ENCODE peak calls at places on chromosomes 4 and X, in ten cellular contexts. One of them, this sample, is unnamed.

GRCh38 chr4:38076153-38076669 is 116.0 kb downstream of the PTTG2 start:
- DNase-seq in sigmoid colon: no peak
- DNase-seq in substantia nigra: no peak
- DNase-seq in left lung: no peak
- DNase-seq in HCT116: no peak
- DNase-seq in upper lobe of right lung: no peak
- DNase-seq in MM.1S: no peak
- DNase-seq in neural progenitor cell: no peak
- DNase-seq in fibroblast of lung: no peak
- DNase-seq in CD8-positive, alpha-beta T cell: no peak
- DNase-seq in this sample: no peak

GRCh38 chr4:25783943-25784342 is 78.8 kb downstream of the SEL1L3 start:
- DNase-seq in neural progenitor cell: no peak
- DNase-seq in MM.1S: no peak
- DNase-seq in fibroblast of lung: no peak
- DNase-seq in CD8-positive, alpha-beta T cell: no peak
- DNase-seq in upper lobe of right lung: no peak
- DNase-seq in substantia nigra: no peak
- DNase-seq in HCT116: no peak
- DNase-seq in left lung: no peak
- DNase-seq in sigmoid colon: no peak
- DNase-seq in this sample: no peak

GRCh38 chr4:189206953-189207352 is 733.7 kb upstream of the FRG1 start:
- DNase-seq in MM.1S: no peak
- DNase-seq in substantia nigra: no peak
- DNase-seq in fibroblast of lung: peak; percentile 11
- DNase-seq in HCT116: no peak
- DNase-seq in neural progenitor cell: no peak
- DNase-seq in CD8-positive, alpha-beta T cell: no peak
- DNase-seq in upper lobe of right lung: no peak
- DNase-seq in left lung: no peak
- DNase-seq in sigmoid colon: no peak
- DNase-seq in this sample: no peak

GRCh38 chr4:39259571-39260330 is 77.4 kb downstream of the WDR19 start:
- DNase-seq in sigmoid colon: no peak
- DNase-seq in substantia nigra: no peak
- DNase-seq in upper lobe of right lung: no peak
- DNase-seq in HCT116: no peak
- DNase-seq in left lung: no peak
- DNase-seq in CD8-positive, alpha-beta T cell: no peak
- DNase-seq in fibroblast of lung: peak; percentile 24
- DNase-seq in neural progenitor cell: no peak
- DNase-seq in MM.1S: no peak
- DNase-seq in this sample: no peak

GRCh38 chr4:128916832-128917231 is 107.3 kb downstream of the JADE1 start:
- DNase-seq in substantia nigra: no peak
- DNase-seq in CD8-positive, alpha-beta T cell: peak; percentile 3
- DNase-seq in HCT116: no peak
- DNase-seq in left lung: peak; percentile 47
- DNase-seq in neural progenitor cell: no peak
- DNase-seq in fibroblast of lung: no peak
- DNase-seq in sigmoid colon: no peak
- DNase-seq in upper lobe of right lung: no peak
- DNase-seq in MM.1S: no peak
- DNase-seq in this sample: no peak

GRCh38 chr4:41655177-41655576 is 93.3 kb downstream of the PHOX2B start:
- DNase-seq in sigmoid colon: no peak
- DNase-seq in HCT116: no peak
- DNase-seq in CD8-positive, alpha-beta T cell: no peak
- DNase-seq in neural progenitor cell: no peak
- DNase-seq in substantia nigra: no peak
- DNase-seq in MM.1S: no peak
- DNase-seq in upper lobe of right lung: no peak
- DNase-seq in left lung: no peak
- DNase-seq in fibroblast of lung: no peak
- DNase-seq in this sample: no peak

GRCh38 chr4:71860643-71861042 is 76.8 kb upstream of the GC start:
- DNase-seq in neural progenitor cell: peak; percentile 46
- DNase-seq in CD8-positive, alpha-beta T cell: no peak
- DNase-seq in substantia nigra: no peak
- DNase-seq in HCT116: peak; percentile 19
- DNase-seq in fibroblast of lung: no peak
- DNase-seq in MM.1S: no peak
- DNase-seq in upper lobe of right lung: no peak
- DNase-seq in sigmoid colon: no peak
- DNase-seq in left lung: no peak
- DNase-seq in this sample: no peak

GRCh38 chrX:3129256-3129655 is 88.0 kb downstream of the ARSF start:
- DNase-seq in upper lobe of right lung: no peak
- DNase-seq in HCT116: no peak
- DNase-seq in sigmoid colon: no peak
- DNase-seq in MM.1S: no peak
- DNase-seq in fibroblast of lung: peak; percentile 30
- DNase-seq in neural progenitor cell: no peak
- DNase-seq in CD8-positive, alpha-beta T cell: no peak
- DNase-seq in left lung: no peak
- DNase-seq in substantia nigra: no peak
- DNase-seq in this sample: no peak

GRCh38 chrX:54534271-54534670 is 4.3 kb downstream of the GNL3L start:
- DNase-seq in sigmoid colon: no peak
- DNase-seq in MM.1S: no peak
- DNase-seq in CD8-positive, alpha-beta T cell: no peak
- DNase-seq in left lung: no peak
- DNase-seq in substantia nigra: no peak
- DNase-seq in neural progenitor cell: no peak
- DNase-seq in upper lobe of right lung: no peak
- DNase-seq in HCT116: no peak
- DNase-seq in fibroblast of lung: no peak
- DNase-seq in this sample: no peak

GRCh38 chrX:54529559-54530357 is at the start of gene GNL3L:
- DNase-seq in neural progenitor cell: peak; percentile 87
- DNase-seq in left lung: peak; percentile 91
- DNase-seq in CD8-positive, alpha-beta T cell: peak; percentile 60
- DNase-seq in MM.1S: peak; percentile 83
- DNase-seq in sigmoid colon: peak; percentile 94
- DNase-seq in upper lobe of right lung: peak; percentile 95
- DNase-seq in HCT116: peak; percentile 69
- DNase-seq in fibroblast of lung: peak; percentile 88
- DNase-seq in substantia nigra: peak; percentile 77
- DNase-seq in this sample: peak; percentile 78

GRCh38 chrX:54530358-54530900 is 410 bp downstream of the GNL3L start:
- DNase-seq in fibroblast of lung: no peak
- DNase-seq in substantia nigra: no peak
- DNase-seq in neural progenitor cell: no peak
- DNase-seq in left lung: no peak
- DNase-seq in sigmoid colon: no peak
- DNase-seq in MM.1S: peak; percentile 7
- DNase-seq in upper lobe of right lung: no peak
- DNase-seq in CD8-positive, alpha-beta T cell: peak; percentile 0
- DNase-seq in HCT116: no peak
- DNase-seq in this sample: no peak

DNA sequence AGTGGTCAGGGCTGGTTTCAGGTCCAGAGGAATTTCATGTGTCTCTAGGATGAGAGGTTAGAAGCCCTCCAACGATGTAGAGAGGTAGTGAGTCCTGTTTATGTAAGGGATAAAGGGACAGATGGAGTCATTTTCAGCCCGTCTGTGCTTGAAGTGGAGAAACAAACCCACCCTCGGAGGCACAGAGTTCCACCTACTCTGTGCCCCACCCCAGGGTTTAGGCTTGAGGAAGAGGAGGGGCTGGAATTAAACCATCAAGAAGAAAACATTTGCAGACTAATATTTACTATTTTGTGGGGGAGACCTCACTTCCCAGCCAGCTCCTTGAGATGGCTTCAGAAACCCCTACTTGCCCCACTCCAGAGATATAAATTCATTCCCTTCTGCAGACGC is 857 bp upstream of the GNL3L start:
- DNase-seq in neural progenitor cell: no peak
- DNase-seq in sigmoid colon: no peak
- DNase-seq in left lung: no peak
- DNase-seq in CD8-positive, alpha-beta T cell: no peak
- DNase-seq in upper lobe of right lung: no peak
- DNase-seq in substantia nigra: no peak
- DNase-seq in HCT116: no peak
- DNase-seq in MM.1S: no peak
- DNase-seq in fibroblast of lung: no peak
- DNase-seq in this sample: no peak
- H3K27ac ChIP-seq in neural progenitor cell: no peak overlapping the region
- H3K27ac ChIP-seq in sigmoid colon: peak overlapping the region; percentile 80
- H3K27ac ChIP-seq in left lung: peak overlapping the region; percentile 87
- H3K27ac ChIP-seq in CD8-positive, alpha-beta T cell: no peak overlapping the region
- H3K27ac ChIP-seq in upper lobe of right lung: peak overlapping the region; percentile 87
- H3K27ac ChIP-seq in substantia nigra: peak overlapping the region; percentile 92
- H3K27ac ChIP-seq in HCT116: peak overlapping the region; percentile 79
- H3K27ac ChIP-seq in MM.1S: no peak overlapping the region
- H3K27ac ChIP-seq in fibroblast of lung: peak overlapping the region; percentile 83
- H3K27ac ChIP-seq in this sample: peak overlapping the region; percentile 54

GRCh38 chr4:1728061-1728980 is 7.0 kb downstream of the TACC3 start:
- DNase-seq in sigmoid colon: no peak
- DNase-seq in substantia nigra: no peak
- DNase-seq in neural progenitor cell: no peak
- DNase-seq in CD8-positive, alpha-beta T cell: no peak
- DNase-seq in upper lobe of right lung: peak; percentile 60
- DNase-seq in left lung: no peak
- DNase-seq in fibroblast of lung: no peak
- DNase-seq in HCT116: no peak
- DNase-seq in MM.1S: no peak
- DNase-seq in this sample: no peak

GRCh38 chr4:1727117-1728031 is 6.1 kb downstream of the TACC3 start:
- DNase-seq in CD8-positive, alpha-beta T cell: no peak
- DNase-seq in left lung: peak; percentile 87
- DNase-seq in HCT116: no peak
- DNase-seq in substantia nigra: no peak
- DNase-seq in fibroblast of lung: peak; percentile 64
- DNase-seq in upper lobe of right lung: peak; percentile 86
- DNase-seq in MM.1S: no peak
- DNase-seq in sigmoid colon: no peak
- DNase-seq in neural progenitor cell: no peak
- DNase-seq in this sample: peak; percentile 93

GRCh38 chr4:1726146-1726934 is 5.0 kb downstream of the TACC3 start:
- DNase-seq in MM.1S: peak; percentile 84
- DNase-seq in fibroblast of lung: peak; percentile 83
- DNase-seq in substantia nigra: peak; percentile 81
- DNase-seq in CD8-positive, alpha-beta T cell: peak; percentile 87
- DNase-seq in upper lobe of right lung: peak; percentile 93
- DNase-seq in left lung: peak; percentile 90
- DNase-seq in sigmoid colon: peak; percentile 91
- DNase-seq in neural progenitor cell: peak; percentile 91
- DNase-seq in HCT116: peak; percentile 78
- DNase-seq in this sample: peak; percentile 74

GRCh38 chr4:1731180-1731579 is 9.9 kb downstream of the TACC3 start:
- DNase-seq in MM.1S: no peak
- DNase-seq in neural progenitor cell: no peak
- DNase-seq in HCT116: no peak
- DNase-seq in sigmoid colon: no peak
- DNase-seq in upper lobe of right lung: no peak
- DNase-seq in fibroblast of lung: no peak
- DNase-seq in CD8-positive, alpha-beta T cell: no peak
- DNase-seq in left lung: no peak
- DNase-seq in substantia nigra: no peak
- DNase-seq in this sample: peak; percentile 55

DNA sequence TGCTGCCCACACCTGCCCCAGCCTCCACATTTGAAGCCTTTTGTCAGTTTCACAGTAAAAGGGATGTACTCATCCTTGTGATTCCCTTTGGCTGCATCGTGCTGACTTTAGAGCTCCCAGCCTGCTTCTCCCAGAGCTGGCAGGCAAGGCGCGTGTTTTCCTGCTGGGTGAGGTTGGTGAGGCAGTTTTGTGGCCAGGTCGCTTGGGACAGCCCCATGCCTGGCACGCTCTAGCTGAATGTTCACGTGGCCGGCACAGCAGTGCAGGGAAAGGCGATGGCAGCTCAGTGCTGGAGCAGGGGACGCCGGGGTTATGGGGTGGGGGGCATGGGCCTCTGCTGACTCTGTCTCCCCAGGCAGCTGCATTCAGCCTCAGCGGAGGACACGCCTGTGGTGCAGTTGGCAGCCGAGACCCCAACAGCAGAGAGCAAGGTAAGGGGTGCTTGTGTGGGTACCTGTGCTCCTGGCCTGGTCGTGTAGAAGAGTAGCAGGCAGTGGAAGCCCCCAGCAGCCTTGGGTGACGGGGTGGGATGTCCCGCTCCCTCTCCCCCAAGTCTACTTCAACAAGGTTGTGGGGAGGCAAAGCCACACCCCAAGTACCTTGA is 9.3 kb downstream of the TACC3 start:
- DNase-seq in neural progenitor cell: no peak
- DNase-seq in HCT116: no peak
- DNase-seq in MM.1S: no peak
- DNase-seq in CD8-positive, alpha-beta T cell: no peak
- DNase-seq in sigmoid colon: no peak
- DNase-seq in upper lobe of right lung: no peak
- DNase-seq in fibroblast of lung: no peak
- DNase-seq in left lung: no peak
- DNase-seq in substantia nigra: no peak
- DNase-seq in this sample: no peak
- H3K27ac ChIP-seq in neural progenitor cell: no peak overlapping the region
- H3K27ac ChIP-seq in HCT116: no peak overlapping the region
- H3K27ac ChIP-seq in MM.1S: no peak overlapping the region
- H3K27ac ChIP-seq in CD8-positive, alpha-beta T cell: no peak overlapping the region
- H3K27ac ChIP-seq in sigmoid colon: no peak overlapping the region
- H3K27ac ChIP-seq in upper lobe of right lung: no peak overlapping the region
- H3K27ac ChIP-seq in fibroblast of lung: no peak overlapping the region
- H3K27ac ChIP-seq in left lung: no peak overlapping the region
- H3K27ac ChIP-seq in substantia nigra: no peak overlapping the region
- H3K27ac ChIP-seq in this sample: no peak overlapping the region

GRCh38 chr4:88958080-88958479 is 98.9 kb downstream of the FAM13A start:
- DNase-seq in MM.1S: no peak
- DNase-seq in sigmoid colon: no peak
- DNase-seq in HCT116: no peak
- DNase-seq in upper lobe of right lung: no peak
- DNase-seq in CD8-positive, alpha-beta T cell: no peak
- DNase-seq in left lung: no peak
- DNase-seq in neural progenitor cell: no peak
- DNase-seq in substantia nigra: no peak
- DNase-seq in fibroblast of lung: no peak
- DNase-seq in this sample: no peak

GRCh38 chr4:88962430-88962829 is 94.6 kb downstream of the FAM13A start:
- DNase-seq in left lung: no peak
- DNase-seq in MM.1S: no peak
- DNase-seq in substantia nigra: no peak
- DNase-seq in HCT116: no peak
- DNase-seq in fibroblast of lung: peak; percentile 21
- DNase-seq in upper lobe of right lung: no peak
- DNase-seq in sigmoid colon: no peak
- DNase-seq in neural progenitor cell: no peak
- DNase-seq in CD8-positive, alpha-beta T cell: no peak
- DNase-seq in this sample: no peak

GRCh38 chr4:88963817-88964216 is 93.2 kb downstream of the FAM13A start:
- DNase-seq in neural progenitor cell: no peak
- DNase-seq in left lung: no peak
- DNase-seq in upper lobe of right lung: no peak
- DNase-seq in substantia nigra: no peak
- DNase-seq in sigmoid colon: no peak
- DNase-seq in MM.1S: no peak
- DNase-seq in fibroblast of lung: peak; percentile 79
- DNase-seq in HCT116: no peak
- DNase-seq in CD8-positive, alpha-beta T cell: no peak
- DNase-seq in this sample: no peak

GRCh38 chr4:88957570-88957969 is 99.4 kb downstream of the FAM13A start:
- DNase-seq in upper lobe of right lung: no peak
- DNase-seq in neural progenitor cell: no peak
- DNase-seq in CD8-positive, alpha-beta T cell: no peak
- DNase-seq in HCT116: no peak
- DNase-seq in fibroblast of lung: peak; percentile 33
- DNase-seq in MM.1S: no peak
- DNase-seq in substantia nigra: no peak
- DNase-seq in left lung: no peak
- DNase-seq in sigmoid colon: no peak
- DNase-seq in this sample: no peak

DNA sequence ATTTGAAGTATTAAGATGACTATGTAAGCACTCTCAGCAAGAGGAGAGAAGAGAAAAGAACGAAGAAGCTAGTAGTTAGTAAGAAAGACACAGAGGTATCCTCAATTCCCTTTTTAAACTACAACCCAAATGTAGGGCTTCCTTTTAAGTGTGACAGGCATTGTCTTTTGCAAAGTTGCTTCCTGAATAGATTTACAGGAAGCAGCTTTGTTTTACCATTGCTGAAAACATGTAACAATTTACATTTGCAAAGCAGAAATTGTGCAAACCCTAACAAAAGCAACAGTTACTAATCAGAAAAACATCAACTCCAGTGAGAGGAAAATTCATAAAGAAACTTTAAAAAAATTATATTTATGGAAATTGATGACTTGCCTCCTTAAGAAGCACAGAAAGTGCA is 96.4 kb downstream of the FAM13A start:
- DNase-seq in fibroblast of lung: no peak
- DNase-seq in MM.1S: no peak
- DNase-seq in substantia nigra: no peak
- DNase-seq in CD8-positive, alpha-beta T cell: no peak
- DNase-seq in sigmoid colon: no peak
- DNase-seq in left lung: no peak
- DNase-seq in HCT116: no peak
- DNase-seq in neural progenitor cell: peak; percentile 13
- DNase-seq in upper lobe of right lung: no peak
- DNase-seq in this sample: no peak
- H3K27ac ChIP-seq in fibroblast of lung: no peak overlapping the region
- H3K27ac ChIP-seq in MM.1S: no peak overlapping the region
- H3K27ac ChIP-seq in substantia nigra: no peak overlapping the region
- H3K27ac ChIP-seq in CD8-positive, alpha-beta T cell: no peak overlapping the region
- H3K27ac ChIP-seq in sigmoid colon: no peak overlapping the region
- H3K27ac ChIP-seq in left lung: peak overlapping the region; percentile 86
- H3K27ac ChIP-seq in HCT116: no peak overlapping the region
- H3K27ac ChIP-seq in neural progenitor cell: no peak overlapping the region
- H3K27ac ChIP-seq in upper lobe of right lung: no peak overlapping the region
- H3K27ac ChIP-seq in this sample: no peak overlapping the region

GRCh38 chrX:50769389-50770063 is 44.5 kb downstream of the SHROOM4 start:
- DNase-seq in HCT116: no peak
- DNase-seq in left lung: peak; percentile 44
- DNase-seq in MM.1S: no peak
- DNase-seq in CD8-positive, alpha-beta T cell: no peak
- DNase-seq in fibroblast of lung: no peak
- DNase-seq in upper lobe of right lung: no peak
- DNase-seq in neural progenitor cell: no peak
- DNase-seq in sigmoid colon: peak; percentile 65
- DNase-seq in substantia nigra: peak; percentile 4
- DNase-seq in this sample: no peak
- H3K27ac ChIP-seq in HCT116: no peak overlapping the region
- H3K27ac ChIP-seq in left lung: no peak overlapping the region
- H3K27ac ChIP-seq in MM.1S: no peak overlapping the region
- H3K27ac ChIP-seq in CD8-positive, alpha-beta T cell: no peak overlapping the region
- H3K27ac ChIP-seq in fibroblast of lung: no peak overlapping the region
- H3K27ac ChIP-seq in upper lobe of right lung: peak overlapping the region; percentile 42
- H3K27ac ChIP-seq in neural progenitor cell: no peak overlapping the region
- H3K27ac ChIP-seq in sigmoid colon: no peak overlapping the region
- H3K27ac ChIP-seq in substantia nigra: peak overlapping the region; percentile 67
- H3K27ac ChIP-seq in this sample: no peak overlapping the region

This sample was measured in RWPE2.